ENCODE peak calls at places on chromosomes 7 and 10, in six cellular contexts. D is kidney glomerular epithelial cell, Z is aorta, C is endothelial cell, J is HTR-8/SVneo, K is heart left ventricle. S is an unnamed sample.

GRCh38 chr10:43265799-43266721 is 805 bp downstream of the RASGEF1A start:
- DNase-seq in D (no peak), Z (no peak), C (no peak), J (peak; percentile 68), K (no peak), S (no peak)

GRCh38 chr10:8050561-8051108 is 3.9 kb upstream of the GATA3 start:
- DNase-seq in D (no peak), Z (no peak), C (no peak), J (no peak), K (no peak), S (no peak)

GRCh38 chr7:101680406-101681145 is 51.5 kb upstream of the MYL10 start:
- DNase-seq in D (no peak), Z (no peak), C (no peak), J (no peak), K (no peak), S (no peak)

GRCh38 chr7:114959931-114960330 is 38.0 kb downstream of the MDFIC start:
- DNase-seq in D (no peak), Z (no peak), C (no peak), J (no peak), K (no peak), S (no peak)

GRCh38 chr7:140691368-140692045 is 5.0 kb upstream of the NDUFB2 start:
- DNase-seq in D (no peak), Z (no peak), C (no peak), J (no peak), K (no peak), S (no peak)

GRCh38 chr10:100008142-100008522 is 1.6 kb downstream of the DNMBP start:
- DNase-seq in D (no peak), Z (no peak), C (no peak), J (no peak), K (no peak), S (no peak)

GRCh38 chr10:10786334-10787090 is 231.2 kb upstream of the CELF2 start:
- DNase-seq in D (peak; percentile 32), Z (no peak), C (no peak), J (peak; percentile 7), K (no peak), S (peak; percentile 33)

GRCh38 chr10:47030191-47030698 is 119.0 kb downstream of the PTPN20 start:
- DNase-seq in D (no peak), Z (no peak), C (no peak), J (no peak), K (no peak), S (no peak)

GRCh38 chr10:130202984-130203617 is 66.9 kb downstream of the GLRX3 start:
- DNase-seq in D (peak; percentile 5), Z (no peak), C (no peak), J (no peak), K (no peak), S (no peak)

GRCh38 chr7:66224171-66224773 is 19.1 kb downstream of the TPST1 start:
- DNase-seq in D (no peak), Z (no peak), C (no peak), J (no peak), K (no peak), S (no peak)

GRCh38 chr10:48306870-48307531 is 524 bp downstream of the MAPK8 start:
- DNase-seq in D (peak; percentile 48), Z (peak; percentile 71), C (peak; percentile 71), J (peak; percentile 30), K (peak; percentile 75), S (no peak)

GRCh38 chr10:113520606-113521481 is 32.0 kb upstream of the HABP2 start:
- DNase-seq in D (peak; percentile 44), Z (peak; percentile 81), C (peak; percentile 71), J (peak; percentile 51), K (peak; percentile 60), S (peak; percentile 37)